ENCODE peak calls at places on chromosomes 7 and 10, in eight cellular contexts. One of them, this sample, is unnamed.

GRCh38 chr10:97921581-97922377 is 72.1 kb downstream of the GOLGA7B start:
- DNase-seq in progenitor cell of endocrine pancreas: no peak
- DNase-seq in stimulated activated naive CD8-positive, alpha-beta T cell treated with anti-CD3 and anti-CD28 coated beads, Interleukin-15, amount 100 ng/mL, for 72 hours: no peak
- DNase-seq in activated CD4-positive, alpha-beta T cell treated with anti-CD3 and anti-CD28 coated beads, Interleukin-2, amount 10 ng/mL, durations not matched to agents 24 days and 14 days: no peak
- DNase-seq in bronchial epithelial cell: no peak
- DNase-seq in T-helper 1 cell: no peak
- DNase-seq in nucleus accumbens: no peak
- DNase-seq in kidney: no peak
- DNase-seq in this sample: peak

GRCh38 chr10:4834896-4835405 is 8.9 kb downstream of the AKR1E2 start:
- DNase-seq in bronchial epithelial cell: peak
- DNase-seq in stimulated activated naive CD8-positive, alpha-beta T cell treated with anti-CD3 and anti-CD28 coated beads, Interleukin-15, amount 100 ng/mL, for 72 hours: no peak
- DNase-seq in T-helper 1 cell: no peak
- DNase-seq in activated CD4-positive, alpha-beta T cell treated with anti-CD3 and anti-CD28 coated beads, Interleukin-2, amount 10 ng/mL, durations not matched to agents 24 days and 14 days: no peak
- DNase-seq in nucleus accumbens: no peak
- DNase-seq in kidney: no peak
- DNase-seq in progenitor cell of endocrine pancreas: no peak
- DNase-seq in this sample: no peak

GRCh38 chr10:49116509-49117365 is 1.4 kb upstream of the VSTM4 start:
- DNase-seq in kidney: no peak
- DNase-seq in bronchial epithelial cell: no peak
- DNase-seq in nucleus accumbens: no peak
- DNase-seq in activated CD4-positive, alpha-beta T cell treated with anti-CD3 and anti-CD28 coated beads, Interleukin-2, amount 10 ng/mL, durations not matched to agents 24 days and 14 days: no peak
- DNase-seq in progenitor cell of endocrine pancreas: no peak
- DNase-seq in stimulated activated naive CD8-positive, alpha-beta T cell treated with anti-CD3 and anti-CD28 coated beads, Interleukin-15, amount 100 ng/mL, for 72 hours: no peak
- DNase-seq in T-helper 1 cell: no peak
- DNase-seq in this sample: no peak

GRCh38 chr10:8035641-8036520 is 18.6 kb upstream of the GATA3 start:
- DNase-seq in bronchial epithelial cell: no peak
- DNase-seq in kidney: no peak
- DNase-seq in progenitor cell of endocrine pancreas: no peak
- DNase-seq in stimulated activated naive CD8-positive, alpha-beta T cell treated with anti-CD3 and anti-CD28 coated beads, Interleukin-15, amount 100 ng/mL, for 72 hours: no peak
- DNase-seq in T-helper 1 cell: no peak
- DNase-seq in nucleus accumbens: no peak
- DNase-seq in activated CD4-positive, alpha-beta T cell treated with anti-CD3 and anti-CD28 coated beads, Interleukin-2, amount 10 ng/mL, durations not matched to agents 24 days and 14 days: peak
- DNase-seq in this sample: no peak

GRCh38 chr10:49298666-49298989 is 342 bp upstream of the C10orf71 start:
- DNase-seq in T-helper 1 cell: no peak
- DNase-seq in progenitor cell of endocrine pancreas: no peak
- DNase-seq in activated CD4-positive, alpha-beta T cell treated with anti-CD3 and anti-CD28 coated beads, Interleukin-2, amount 10 ng/mL, durations not matched to agents 24 days and 14 days: no peak
- DNase-seq in nucleus accumbens: no peak
- DNase-seq in kidney: no peak
- DNase-seq in stimulated activated naive CD8-positive, alpha-beta T cell treated with anti-CD3 and anti-CD28 coated beads, Interleukin-15, amount 100 ng/mL, for 72 hours: no peak
- DNase-seq in bronchial epithelial cell: no peak
- DNase-seq in this sample: no peak

GRCh38 chr7:40186586-40186985 is 51.8 kb downstream of the SUGCT start:
- DNase-seq in progenitor cell of endocrine pancreas: no peak
- DNase-seq in activated CD4-positive, alpha-beta T cell treated with anti-CD3 and anti-CD28 coated beads, Interleukin-2, amount 10 ng/mL, durations not matched to agents 24 days and 14 days: no peak
- DNase-seq in nucleus accumbens: no peak
- DNase-seq in stimulated activated naive CD8-positive, alpha-beta T cell treated with anti-CD3 and anti-CD28 coated beads, Interleukin-15, amount 100 ng/mL, for 72 hours: no peak
- DNase-seq in bronchial epithelial cell: no peak
- DNase-seq in T-helper 1 cell: no peak
- DNase-seq in kidney: no peak
- DNase-seq in this sample: no peak

GRCh38 chr7:75892634-75893272 is 13.9 kb downstream of the RHBDD2 start:
- DNase-seq in activated CD4-positive, alpha-beta T cell treated with anti-CD3 and anti-CD28 coated beads, Interleukin-2, amount 10 ng/mL, durations not matched to agents 24 days and 14 days: no peak
- DNase-seq in nucleus accumbens: no peak
- DNase-seq in bronchial epithelial cell: peak
- DNase-seq in progenitor cell of endocrine pancreas: no peak
- DNase-seq in stimulated activated naive CD8-positive, alpha-beta T cell treated with anti-CD3 and anti-CD28 coated beads, Interleukin-15, amount 100 ng/mL, for 72 hours: no peak
- DNase-seq in kidney: peak
- DNase-seq in T-helper 1 cell: no peak
- DNase-seq in this sample: no peak

GRCh38 chr7:68073701-68074100 is 1077.1 kb downstream of the TYW1 start:
- DNase-seq in activated CD4-positive, alpha-beta T cell treated with anti-CD3 and anti-CD28 coated beads, Interleukin-2, amount 10 ng/mL, durations not matched to agents 24 days and 14 days: no peak
- DNase-seq in bronchial epithelial cell: no peak
- DNase-seq in T-helper 1 cell: no peak
- DNase-seq in nucleus accumbens: no peak
- DNase-seq in stimulated activated naive CD8-positive, alpha-beta T cell treated with anti-CD3 and anti-CD28 coated beads, Interleukin-15, amount 100 ng/mL, for 72 hours: no peak
- DNase-seq in progenitor cell of endocrine pancreas: no peak
- DNase-seq in kidney: no peak
- DNase-seq in this sample: no peak

GRCh38 chr10:79162861-79163662 is 94.3 kb downstream of the ZMIZ1 start:
- DNase-seq in T-helper 1 cell: no peak
- DNase-seq in nucleus accumbens: no peak
- DNase-seq in activated CD4-positive, alpha-beta T cell treated with anti-CD3 and anti-CD28 coated beads, Interleukin-2, amount 10 ng/mL, durations not matched to agents 24 days and 14 days: no peak
- DNase-seq in bronchial epithelial cell: peak
- DNase-seq in stimulated activated naive CD8-positive, alpha-beta T cell treated with anti-CD3 and anti-CD28 coated beads, Interleukin-15, amount 100 ng/mL, for 72 hours: no peak
- DNase-seq in kidney: no peak
- DNase-seq in progenitor cell of endocrine pancreas: no peak
- DNase-seq in this sample: no peak

GRCh38 chr10:131802156-131802915 is 98.5 kb upstream of the PPP2R2D start:
- DNase-seq in activated CD4-positive, alpha-beta T cell treated with anti-CD3 and anti-CD28 coated beads, Interleukin-2, amount 10 ng/mL, durations not matched to agents 24 days and 14 days: no peak
- DNase-seq in nucleus accumbens: no peak
- DNase-seq in kidney: no peak
- DNase-seq in stimulated activated naive CD8-positive, alpha-beta T cell treated with anti-CD3 and anti-CD28 coated beads, Interleukin-15, amount 100 ng/mL, for 72 hours: no peak
- DNase-seq in bronchial epithelial cell: no peak
- DNase-seq in progenitor cell of endocrine pancreas: no peak
- DNase-seq in T-helper 1 cell: no peak
- DNase-seq in this sample: peak

GRCh38 chr7:461453-462172 is 58.0 kb downstream of the PDGFA start:
- DNase-seq in stimulated activated naive CD8-positive, alpha-beta T cell treated with anti-CD3 and anti-CD28 coated beads, Interleukin-15, amount 100 ng/mL, for 72 hours: no peak
- DNase-seq in T-helper 1 cell: no peak
- DNase-seq in activated CD4-positive, alpha-beta T cell treated with anti-CD3 and anti-CD28 coated beads, Interleukin-2, amount 10 ng/mL, durations not matched to agents 24 days and 14 days: no peak
- DNase-seq in progenitor cell of endocrine pancreas: no peak
- DNase-seq in nucleus accumbens: no peak
- DNase-seq in kidney: peak
- DNase-seq in bronchial epithelial cell: no peak
- DNase-seq in this sample: no peak

GRCh38 chr10:24568042-24568441 is 155.6 kb downstream of the ARHGAP21 start:
- DNase-seq in nucleus accumbens: no peak
- DNase-seq in kidney: no peak
- DNase-seq in progenitor cell of endocrine pancreas: no peak
- DNase-seq in stimulated activated naive CD8-positive, alpha-beta T cell treated with anti-CD3 and anti-CD28 coated beads, Interleukin-15, amount 100 ng/mL, for 72 hours: no peak
- DNase-seq in activated CD4-positive, alpha-beta T cell treated with anti-CD3 and anti-CD28 coated beads, Interleukin-2, amount 10 ng/mL, durations not matched to agents 24 days and 14 days: no peak
- DNase-seq in bronchial epithelial cell: no peak
- DNase-seq in T-helper 1 cell: no peak
- DNase-seq in this sample: no peak

This sample was measured in dorsolateral prefrontal cortex.